ENCODE peak calls at places on chromosome 12, in four cellular contexts. N is lower lobe of right lung, Y is BE2C, I is tibial artery. C is an unnamed sample.

GRCh38 chr12:128644664-128645296 is 179.0 kb downstream of the SLC15A4 start:
- DNase-seq in N (no peak), Y (no peak), I (no peak), C (peak; percentile 77)

GRCh38 chr12:50302686-50303085 is 19.4 kb upstream of the LIMA1 start:
- DNase-seq in I (no peak), Y (no peak), N (no peak), C (no peak)

GRCh38 chr12:69131073-69131472 is 108.3 kb upstream of the CPSF6 start:
- DNase-seq in Y (no peak), N (no peak), I (no peak), C (no peak)

GRCh38 chr12:54716284-54716683 is 68.1 kb upstream of the DCD start:
- DNase-seq in I (no peak), N (no peak), Y (no peak), C (no peak)

GRCh38 chr12:121465921-121466799 is 66.2 kb downstream of the RNF34 start:
- DNase-seq in N (no peak), I (no peak), Y (peak; percentile 38), C (no peak)

GRCh38 chr12:8953773-8954402 is 4.4 kb upstream of the M6PR start:
- DNase-seq in Y (no peak), I (no peak), N (no peak), C (no peak)

GRCh38 chr12:74915718-74916117 is 293.9 kb downstream of the KCNC2 start:
- DNase-seq in I (no peak), N (no peak), Y (no peak), C (no peak)

GRCh38 chr12:31288381-31288780 is 37.6 kb downstream of the SINHCAF start:
- DNase-seq in I (no peak), Y (no peak), N (no peak), C (no peak)

GRCh38 chr12:94430304-94430703 is 29.4 kb downstream of the CEP83 start:
- DNase-seq in N (no peak), Y (no peak), I (no peak), C (no peak)

GRCh38 chr12:74538491-74539258 is 1.0 kb downstream of the ATXN7L3B start:
- DNase-seq in Y (no peak), N (no peak), I (no peak), C (no peak)

GRCh38 chr12:124519741-124520140 is 47.7 kb downstream of the NCOR2 start:
- DNase-seq in Y (no peak), N (no peak), I (no peak), C (no peak)

GRCh38 chr12:65306603-65307501 is 28.4 kb downstream of the MSRB3 start:
- DNase-seq in Y (peak; percentile 86), I (no peak), N (peak; percentile 46), C (no peak)

GRCh38 chr12:64943686-64944085 is 119.2 kb downstream of the TBC1D30 start:
- DNase-seq in N (no peak), I (no peak), Y (no peak), C (no peak)

GRCh38 chr12:49564241-49565118 is 3.5 kb downstream of the MCRS1 start:
- DNase-seq in Y (no peak), I (no peak), N (no peak), C (no peak)

GRCh38 chr12:39764944-39765560 is 145.4 kb upstream of the ABCD2 start:
- DNase-seq in Y (no peak), I (no peak), N (no peak), C (no peak)

GRCh38 chr12:121214855-121215745 is 5.2 kb downstream of the P2RX4 start:
- DNase-seq in Y (no peak), N (no peak), I (no peak), C (no peak)

GRCh38 chr12:25829192-25829591 is 129.3 kb upstream of the RASSF8 start:
- DNase-seq in Y (no peak), I (peak; percentile 70), N (no peak), C (no peak)

GRCh38 chr12:66304296-66304915 is 2.1 kb downstream of the HELB start:
- DNase-seq in Y (no peak), N (no peak), I (no peak), C (no peak)

GRCh38 chr12:109710747-109711595 is 2.7 kb upstream of the FAM222A start:
- DNase-seq in N (no peak), Y (peak; percentile 44), I (no peak), C (no peak)

GRCh38 chr12:21771311-21771710 is 3.2 kb downstream of the KCNJ8 start:
- DNase-seq in Y (no peak), I (no peak), N (no peak), C (no peak)

GRCh38 chr12:113065126-113066007 is 8.8 kb downstream of the DTX1 start:
- DNase-seq in I (no peak), N (no peak), Y (peak; percentile 87), C (peak; percentile 54)

GRCh38 chr12:108939594-108939993 is 59.7 kb downstream of the DAO start:
- DNase-seq in N (no peak), Y (no peak), I (no peak), C (no peak)

GRCh38 chr12:122946690-122947271 is 19.5 kb downstream of the ABCB9 start:
- DNase-seq in N (peak; percentile 91), I (peak; percentile 96), Y (peak; percentile 31), C (peak; percentile 63)

GRCh38 chr12:92136021-92136735 is 9.5 kb downstream of the BTG1 start:
- DNase-seq in Y (no peak), I (no peak), N (no peak), C (no peak)

GRCh38 chr12:75951399-75952228 is 80.0 kb downstream of the PHLDA1 start:
- DNase-seq in I (no peak), N (no peak), Y (no peak), C (no peak)

GRCh38 chr12:80834724-80835123 is 103.0 kb downstream of the LIN7A start:
- DNase-seq in Y (no peak), I (no peak), N (no peak), C (no peak)

GRCh38 chr12:123268850-123269249 is 2.8 kb downstream of the CDK2AP1 start:
- DNase-seq in Y (no peak), N (no peak), I (no peak), C (no peak)

GRCh38 chr12:69623970-69624369 is 13.3 kb upstream of the LRRC10 start:
- DNase-seq in N (peak; percentile 61), I (no peak), Y (peak; percentile 87), C (peak; percentile 55)

GRCh38 chr12:105325117-105325516 is 5.4 kb upstream of the C12orf75 start:
- DNase-seq in N (no peak), Y (no peak), I (no peak), C (no peak)

GRCh38 chr12:47356129-47356622 is 276.4 kb upstream of the AMIGO2 start:
- DNase-seq in Y (no peak), N (no peak), I (no peak), C (no peak)

GRCh38 chr12:27524839-27525238 is 833 bp downstream of the PPFIBP1 start:
- DNase-seq in I (no peak), Y (no peak), N (no peak), C (peak; percentile 49)

GRCh38 chr12:59403259-59403932 is 192.4 kb upstream of the SLC16A7 start:
- DNase-seq in I (peak; percentile 66), Y (peak; percentile 50), N (no peak), C (peak; percentile 69)

GRCh38 chr12:83147341-83147740 is 460.6 kb downstream of the TMTC2 start:
- DNase-seq in Y (no peak), N (no peak), I (no peak), C (no peak)

GRCh38 chr12:118304093-118304492 is 68.6 kb downstream of the TAOK3 start:
- DNase-seq in N (no peak), I (no peak), Y (no peak), C (no peak)

GRCh38 chr12:13371797-13372196 is 175.3 kb downstream of the EMP1 start:
- DNase-seq in I (no peak), N (no peak), Y (no peak), C (no peak)

GRCh38 chr12:44565163-44565562 is 311.0 kb downstream of the NELL2 start:
- DNase-seq in Y (no peak), N (no peak), I (no peak), C (no peak)

GRCh38 chr12:105175397-105175990 is 60.5 kb downstream of the APPL2 start:
- DNase-seq in N (no peak), I (no peak), Y (no peak), C (no peak)

GRCh38 chr12:131797588-131797934 is 30.6 kb upstream of the MMP17 start:
- DNase-seq in I (no peak), Y (no peak), N (no peak), C (no peak)
- H3K36me3 ChIP-seq in I (peaks cover 50% of the 10 kb centered on the region), Y (peaks cover 50% of the 10 kb centered on the region), N (peaks cover 78% of the 10 kb centered on the region), C (no peaks in the 10 kb centered on the region)

DNA sequence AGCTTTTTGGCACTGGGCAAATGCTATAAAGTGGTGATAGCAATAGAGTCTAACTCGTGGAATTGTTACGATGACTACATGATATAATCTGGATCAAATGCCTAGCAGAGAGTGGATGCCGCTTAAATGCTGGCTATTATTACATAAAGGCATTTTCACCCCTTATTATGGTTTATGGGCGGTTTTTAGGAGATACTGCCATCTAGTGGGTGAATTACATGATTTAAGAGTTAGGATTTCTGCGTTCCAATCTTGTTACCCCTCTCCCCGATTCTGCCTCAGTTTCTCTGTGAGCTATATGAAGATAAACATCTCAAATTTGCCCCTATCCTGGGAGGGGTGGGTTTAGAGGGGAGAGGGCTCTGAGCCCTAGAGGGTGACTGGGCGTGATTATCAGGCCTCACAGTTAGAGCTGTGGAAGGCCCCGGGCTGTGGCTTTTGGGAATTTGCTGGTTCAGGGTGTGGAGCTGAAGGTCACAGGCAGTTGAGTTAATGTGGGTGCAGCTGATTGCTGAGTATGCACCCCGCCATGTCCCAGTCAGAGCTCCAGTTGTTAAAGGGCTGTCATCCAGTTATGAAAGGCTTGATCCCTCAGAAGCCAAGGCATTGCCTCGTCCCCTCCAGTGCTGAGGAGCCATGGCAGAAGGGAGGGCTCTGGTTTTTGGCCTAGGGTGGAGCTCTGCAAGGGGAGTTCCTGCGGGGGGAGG is 14.4 kb downstream of the CLSTN3 start:
- DNase-seq in Y (no peak), N (no peak), I (peak; percentile 33), C (no peak)
- TF ChIP-seq CTCF in Y (peak; percentile 64), N (peak; percentile 50), I (peak; percentile 49), C (peak; percentile 47)

GRCh38 chr12:19454837-19455236 is 15.5 kb downstream of the AEBP2 start:
- DNase-seq in I (no peak), Y (no peak), N (no peak), C (no peak)
- H3K36me3 ChIP-seq in I (no peaks in the 10 kb centered on the region), Y (no peaks in the 10 kb centered on the region), N (no peaks in the 10 kb centered on the region), C (no peaks in the 10 kb centered on the region)

GRCh38 chr12:62860501-62861156 is 74.3 kb downstream of the PPM1H start:
- DNase-seq in Y (no peak), I (no peak), N (no peak), C (peak; percentile 18)

GRCh38 chr12:62861586-62861985 is 73.4 kb downstream of the PPM1H start:
- DNase-seq in Y (no peak), I (no peak), N (no peak), C (no peak)

GRCh38 chr12:62861157-62861535 is 73.8 kb downstream of the PPM1H start:
- DNase-seq in N (no peak), Y (no peak), I (no peak), C (no peak)

GRCh38 chr12:62865090-62865489 is 69.9 kb downstream of the PPM1H start:
- DNase-seq in Y (no peak), N (no peak), I (no peak), C (no peak)

DNA sequence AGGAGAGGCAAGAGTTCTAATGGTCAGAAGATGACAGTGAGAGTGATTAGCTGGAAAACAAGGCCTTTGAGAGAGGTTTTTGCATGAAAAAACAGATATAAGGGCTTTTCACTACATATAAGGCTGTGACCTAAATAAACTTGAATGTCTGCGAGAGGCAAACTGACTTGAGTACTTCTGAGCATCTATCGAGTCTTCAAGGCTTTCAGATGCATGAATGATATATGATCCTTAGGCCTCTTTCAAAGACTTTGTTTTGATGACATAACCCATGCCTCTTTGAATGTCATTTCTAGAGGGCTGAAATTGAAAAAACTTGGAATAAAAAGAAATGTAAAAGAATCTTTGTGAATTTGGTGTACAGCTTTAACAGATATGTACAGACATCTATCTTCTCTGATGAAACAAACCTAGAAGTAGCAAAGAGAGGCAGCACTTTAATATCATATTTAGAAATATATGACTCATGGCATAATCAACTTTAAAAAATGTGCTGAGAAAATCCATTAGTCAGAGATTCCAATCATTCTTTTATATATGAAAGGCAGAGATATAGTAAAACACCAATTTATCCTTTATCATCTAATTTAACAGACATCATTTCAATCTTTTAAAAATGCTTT is 72.6 kb downstream of the PPM1H start:
- DNase-seq in Y (no peak), I (no peak), N (no peak), C (no peak)
- TF ChIP-seq CTCF in Y (no peak), I (no peak), N (no peak), C (no peak)